ENCODE peak calls at places on chromosomes 11 and 22, in seven cellular contexts. One of them, this sample, is unnamed.

GRCh38 chr22:42967933-42968332 is 47.0 kb downstream of the PACSIN2 start:
- DNase-seq in hepatocyte: no peak
- DNase-seq in PC-9: no peak
- DNase-seq in choroid plexus epithelial cell: no peak
- DNase-seq in lower leg skin: peak; percentile 92
- DNase-seq in type B pancreatic cell: no peak
- DNase-seq in H1: no peak
- DNase-seq in this sample: no peak

GRCh38 chr22:22673628-22674027 is 29.2 kb downstream of the GGTLC2 start:
- DNase-seq in hepatocyte: no peak
- DNase-seq in PC-9: no peak
- DNase-seq in choroid plexus epithelial cell: no peak
- DNase-seq in lower leg skin: peak; percentile 21
- DNase-seq in type B pancreatic cell: no peak
- DNase-seq in H1: no peak
- DNase-seq in this sample: no peak

GRCh38 chr22:44260216-44261035 is 52.3 kb downstream of the SHISAL1 start:
- DNase-seq in hepatocyte: no peak
- DNase-seq in PC-9: no peak
- DNase-seq in choroid plexus epithelial cell: no peak
- DNase-seq in lower leg skin: peak; percentile 70
- DNase-seq in type B pancreatic cell: peak; percentile 51
- DNase-seq in H1: no peak
- DNase-seq in this sample: no peak

GRCh38 chr11:130122141-130122575 is 37.4 kb upstream of the ST14 start:
- DNase-seq in hepatocyte: no peak
- DNase-seq in PC-9: no peak
- DNase-seq in choroid plexus epithelial cell: peak; percentile 47
- DNase-seq in lower leg skin: no peak
- DNase-seq in type B pancreatic cell: no peak
- DNase-seq in H1: no peak
- DNase-seq in this sample: no peak

GRCh38 chr11:798093-798713 is at the start of gene SLC25A22:
- DNase-seq in hepatocyte: peak; percentile 94
- DNase-seq in PC-9: peak; percentile 39
- DNase-seq in choroid plexus epithelial cell: peak; percentile 79
- DNase-seq in lower leg skin: peak; percentile 93
- DNase-seq in type B pancreatic cell: peak; percentile 93
- DNase-seq in H1: no peak
- DNase-seq in this sample: peak; percentile 92

GRCh38 chr22:25656724-25657123 is 85.3 kb upstream of the MYO18B start:
- DNase-seq in hepatocyte: no peak
- DNase-seq in PC-9: no peak
- DNase-seq in choroid plexus epithelial cell: no peak
- DNase-seq in lower leg skin: no peak
- DNase-seq in type B pancreatic cell: no peak
- DNase-seq in H1: no peak
- DNase-seq in this sample: no peak

GRCh38 chr11:93330446-93330984 is at the start of gene DEUP1:
- DNase-seq in hepatocyte: peak; percentile 85
- DNase-seq in PC-9: no peak
- DNase-seq in choroid plexus epithelial cell: peak; percentile 4
- DNase-seq in lower leg skin: no peak
- DNase-seq in type B pancreatic cell: peak; percentile 76
- DNase-seq in H1: no peak
- DNase-seq in this sample: no peak

GRCh38 chr22:38927033-38927789 is 30.2 kb upstream of the APOBEC3A start:
- DNase-seq in hepatocyte: peak; percentile 85
- DNase-seq in PC-9: no peak
- DNase-seq in choroid plexus epithelial cell: peak; percentile 56
- DNase-seq in lower leg skin: peak; percentile 90
- DNase-seq in type B pancreatic cell: peak; percentile 79
- DNase-seq in H1: peak; percentile 57
- DNase-seq in this sample: peak; percentile 91

GRCh38 chr11:122706261-122706660 is 50.7 kb downstream of the UBASH3B start:
- DNase-seq in hepatocyte: peak; percentile 39
- DNase-seq in PC-9: peak; percentile 69
- DNase-seq in choroid plexus epithelial cell: peak; percentile 86
- DNase-seq in lower leg skin: no peak
- DNase-seq in type B pancreatic cell: no peak
- DNase-seq in H1: no peak
- DNase-seq in this sample: no peak

GRCh38 chr22:24157783-24158170 is 23.5 kb upstream of the SUSD2 start:
- DNase-seq in hepatocyte: no peak
- DNase-seq in PC-9: no peak
- DNase-seq in choroid plexus epithelial cell: no peak
- DNase-seq in lower leg skin: no peak
- DNase-seq in type B pancreatic cell: no peak
- DNase-seq in H1: no peak
- DNase-seq in this sample: no peak

GRCh38 chr11:17230867-17231851 is 23.4 kb upstream of the PIK3C2A start:
- DNase-seq in hepatocyte: no peak
- DNase-seq in PC-9: no peak
- DNase-seq in choroid plexus epithelial cell: no peak
- DNase-seq in lower leg skin: no peak
- DNase-seq in type B pancreatic cell: no peak
- DNase-seq in H1: no peak
- DNase-seq in this sample: no peak

GRCh38 chr22:24420072-24420976 is 7.1 kb upstream of the ADORA2A start:
- DNase-seq in hepatocyte: no peak
- DNase-seq in PC-9: no peak
- DNase-seq in choroid plexus epithelial cell: no peak
- DNase-seq in lower leg skin: peak; percentile 86
- DNase-seq in type B pancreatic cell: no peak
- DNase-seq in H1: no peak
- DNase-seq in this sample: no peak

GRCh38 chr22:48287031-48287430 is 1524.6 kb downstream of the TBC1D22A start:
- DNase-seq in hepatocyte: no peak
- DNase-seq in PC-9: no peak
- DNase-seq in choroid plexus epithelial cell: no peak
- DNase-seq in lower leg skin: no peak
- DNase-seq in type B pancreatic cell: no peak
- DNase-seq in H1: no peak
- DNase-seq in this sample: no peak

GRCh38 chr11:119340335-119341221 is at the start of gene C1QTNF5:
- DNase-seq in hepatocyte: peak; percentile 78
- DNase-seq in PC-9: no peak
- DNase-seq in choroid plexus epithelial cell: peak; percentile 27
- DNase-seq in lower leg skin: peak; percentile 98
- DNase-seq in type B pancreatic cell: no peak
- DNase-seq in H1: no peak
- DNase-seq in this sample: no peak

GRCh38 chr22:49959782-49960158 is 802 bp upstream of the PIM3 start:
- DNase-seq in hepatocyte: no peak
- DNase-seq in PC-9: peak; percentile 84
- DNase-seq in choroid plexus epithelial cell: peak; percentile 15
- DNase-seq in lower leg skin: no peak
- DNase-seq in type B pancreatic cell: no peak
- DNase-seq in H1: no peak
- DNase-seq in this sample: peak; percentile 68

GRCh38 chr11:11218287-11218986 is 134.6 kb downstream of the CSNK2A3 start:
- DNase-seq in hepatocyte: peak; percentile 31
- DNase-seq in PC-9: no peak
- DNase-seq in choroid plexus epithelial cell: no peak
- DNase-seq in lower leg skin: no peak
- DNase-seq in type B pancreatic cell: no peak
- DNase-seq in H1: no peak
- DNase-seq in this sample: peak; percentile 49

GRCh38 chr22:29334148-29334547 is 18.7 kb upstream of the RASL10A start:
- DNase-seq in hepatocyte: no peak
- DNase-seq in PC-9: no peak
- DNase-seq in choroid plexus epithelial cell: no peak
- DNase-seq in lower leg skin: no peak
- DNase-seq in type B pancreatic cell: no peak
- DNase-seq in H1: no peak
- DNase-seq in this sample: no peak

GRCh38 chr11:2576116-2576515 is 123.7 kb downstream of the KCNQ1OT1 start:
- DNase-seq in hepatocyte: no peak
- DNase-seq in PC-9: no peak
- DNase-seq in choroid plexus epithelial cell: no peak
- DNase-seq in lower leg skin: peak; percentile 83
- DNase-seq in type B pancreatic cell: no peak
- DNase-seq in H1: no peak
- DNase-seq in this sample: no peak

GRCh38 chr11:8829556-8829955 is 81.4 kb upstream of the AKIP1 start:
- DNase-seq in hepatocyte: no peak
- DNase-seq in PC-9: no peak
- DNase-seq in choroid plexus epithelial cell: no peak
- DNase-seq in lower leg skin: no peak
- DNase-seq in type B pancreatic cell: peak; percentile 7
- DNase-seq in H1: no peak
- DNase-seq in this sample: no peak

GRCh38 chr11:110085255-110085838 is 7.8 kb upstream of the ZC3H12C start:
- DNase-seq in hepatocyte: no peak
- DNase-seq in PC-9: no peak
- DNase-seq in choroid plexus epithelial cell: peak; percentile 68
- DNase-seq in lower leg skin: no peak
- DNase-seq in type B pancreatic cell: no peak
- DNase-seq in H1: no peak
- DNase-seq in this sample: no peak

GRCh38 chr22:26687439-26687838 is 30.1 kb downstream of the MIAT start:
- DNase-seq in hepatocyte: no peak
- DNase-seq in PC-9: no peak
- DNase-seq in choroid plexus epithelial cell: no peak
- DNase-seq in lower leg skin: no peak
- DNase-seq in type B pancreatic cell: no peak
- DNase-seq in H1: no peak
- DNase-seq in this sample: no peak

GRCh38 chr11:15852179-15852578 is 504.2 kb downstream of the SOX6 start:
- DNase-seq in hepatocyte: no peak
- DNase-seq in PC-9: no peak
- DNase-seq in choroid plexus epithelial cell: peak; percentile 39
- DNase-seq in lower leg skin: no peak
- DNase-seq in type B pancreatic cell: no peak
- DNase-seq in H1: no peak
- DNase-seq in this sample: peak; percentile 42
- TF ChIP-seq CTCF in hepatocyte: peak; percentile 48
- TF ChIP-seq CTCF in PC-9: peak; percentile 62
- TF ChIP-seq CTCF in choroid plexus epithelial cell: peak; percentile 60
- TF ChIP-seq CTCF in lower leg skin: no peak
- TF ChIP-seq CTCF in type B pancreatic cell: peak; percentile 71
- TF ChIP-seq CTCF in H1: peak; percentile 13
- TF ChIP-seq CTCF in this sample: peak; percentile 45

GRCh38 chr22:37904572-37905533 is 1.2 kb upstream of the MICALL1 start:
- DNase-seq in hepatocyte: peak; percentile 84
- DNase-seq in PC-9: peak; percentile 94
- DNase-seq in choroid plexus epithelial cell: peak; percentile 98
- DNase-seq in lower leg skin: peak; percentile 90
- DNase-seq in type B pancreatic cell: no peak
- DNase-seq in H1: no peak
- DNase-seq in this sample: peak; percentile 53

GRCh38 chr22:37909756-37910155 is 3.7 kb downstream of the MICALL1 start:
- DNase-seq in hepatocyte: no peak
- DNase-seq in PC-9: no peak
- DNase-seq in choroid plexus epithelial cell: no peak
- DNase-seq in lower leg skin: no peak
- DNase-seq in type B pancreatic cell: no peak
- DNase-seq in H1: no peak
- DNase-seq in this sample: no peak

GRCh38 chr22:37907036-37907954 is 1.2 kb downstream of the MICALL1 start:
- DNase-seq in hepatocyte: no peak
- DNase-seq in PC-9: peak; percentile 56
- DNase-seq in choroid plexus epithelial cell: peak; percentile 47
- DNase-seq in lower leg skin: no peak
- DNase-seq in type B pancreatic cell: no peak
- DNase-seq in H1: no peak
- DNase-seq in this sample: no peak

GRCh38 chr22:37906364-37907008 is 389 bp downstream of the MICALL1 start:
- DNase-seq in hepatocyte: no peak
- DNase-seq in PC-9: no peak
- DNase-seq in choroid plexus epithelial cell: no peak
- DNase-seq in lower leg skin: no peak
- DNase-seq in type B pancreatic cell: no peak
- DNase-seq in H1: no peak
- DNase-seq in this sample: peak; percentile 40

GRCh38 chr22:37905534-37906363 is at the start of gene MICALL1:
- DNase-seq in hepatocyte: peak; percentile 93
- DNase-seq in PC-9: peak; percentile 63
- DNase-seq in choroid plexus epithelial cell: peak; percentile 73
- DNase-seq in lower leg skin: peak; percentile 92
- DNase-seq in type B pancreatic cell: peak; percentile 81
- DNase-seq in H1: no peak
- DNase-seq in this sample: peak; percentile 90
- TF ChIP-seq CTCF in hepatocyte: peak; percentile 20
- TF ChIP-seq CTCF in PC-9: peak; percentile 20
- TF ChIP-seq CTCF in choroid plexus epithelial cell: no peak
- TF ChIP-seq CTCF in lower leg skin: no peak
- TF ChIP-seq CTCF in type B pancreatic cell: peak; percentile 30
- TF ChIP-seq CTCF in H1: peak; percentile 42
- TF ChIP-seq CTCF in this sample: no peak

GRCh38 chr11:128250482-128250881 is 336.9 kb downstream of the ETS1 start:
- DNase-seq in hepatocyte: no peak
- DNase-seq in PC-9: no peak
- DNase-seq in choroid plexus epithelial cell: no peak
- DNase-seq in lower leg skin: no peak
- DNase-seq in type B pancreatic cell: no peak
- DNase-seq in H1: no peak
- DNase-seq in this sample: no peak
- TF ChIP-seq CTCF in hepatocyte: no peak
- TF ChIP-seq CTCF in PC-9: no peak
- TF ChIP-seq CTCF in choroid plexus epithelial cell: no peak
- TF ChIP-seq CTCF in lower leg skin: no peak
- TF ChIP-seq CTCF in type B pancreatic cell: no peak
- TF ChIP-seq CTCF in H1: no peak
- TF ChIP-seq CTCF in this sample: no peak

GRCh38 chr11:74592063-74592440 is 330 bp upstream of the POLD3 start:
- DNase-seq in hepatocyte: no peak
- DNase-seq in PC-9: no peak
- DNase-seq in choroid plexus epithelial cell: peak; percentile 22
- DNase-seq in lower leg skin: no peak
- DNase-seq in type B pancreatic cell: no peak
- DNase-seq in H1: no peak
- DNase-seq in this sample: peak; percentile 11
- TF ChIP-seq CTCF in hepatocyte: no peak
- TF ChIP-seq CTCF in PC-9: peak; percentile 17
- TF ChIP-seq CTCF in choroid plexus epithelial cell: no peak
- TF ChIP-seq CTCF in lower leg skin: no peak
- TF ChIP-seq CTCF in type B pancreatic cell: no peak
- TF ChIP-seq CTCF in H1: no peak
- TF ChIP-seq CTCF in this sample: no peak